ENCODE peak calls at places on chromosomes 11 and 22, in nine cellular contexts. V is thyroid gland; R is uterus; S is HL-60; A is AG09309; F is CD8-positive, alpha-beta T cell; D is PC-9; C is choroid plexus epithelial cell; W is brain microvascular endothelial cell. T is an unnamed sample.

GRCh38 chr11:31764186-31764730 is 46.9 kb downstream of the PAX6 start:
- DNase-seq in S (no peak), W (no peak), F (no peak), V (no peak), C (no peak), D (no peak), R (no peak), A (no peak), T (no peak)

GRCh38 chr11:79940976-79941735 is 500.3 kb upstream of the TENM4 start:
- DNase-seq in S (no peak), W (no peak), D (no peak), F (no peak), R (no peak), C (no peak), V (no peak), A (no peak), T (peak)

GRCh38 chr11:93648168-93648567 is 13.3 kb upstream of the CEP295 start:
- DNase-seq in S (no peak), D (no peak), W (peak), R (no peak), A (no peak), C (peak), V (no peak), F (no peak), T (no peak)

GRCh38 chr11:61853698-61854169 is 25.6 kb downstream of the FADS2 start:
- DNase-seq in V (peak), W (no peak), C (no peak), S (no peak), A (no peak), F (no peak), R (no peak), D (no peak), T (no peak)

GRCh38 chr11:118870396-118871343 is 13.0 kb upstream of the CXCR5 start:
- DNase-seq in W (no peak), A (no peak), C (peak), D (peak), V (peak), F (peak), S (no peak), R (peak), T (no peak)

GRCh38 chr22:33065230-33065629 is 7.0 kb upstream of the SYN3 start:
- DNase-seq in C (no peak), V (no peak), W (no peak), D (no peak), S (no peak), A (no peak), F (no peak), R (no peak), T (no peak)

GRCh38 chr11:84524422-84525051 is 1102.6 kb downstream of the DLG2 start:
- DNase-seq in R (no peak), A (no peak), W (no peak), C (peak), F (no peak), V (no peak), D (no peak), S (no peak), T (no peak)

GRCh38 chr11:88195908-88196307 is 20.7 kb upstream of the RAB38 start:
- DNase-seq in C (no peak), V (no peak), D (no peak), W (no peak), S (no peak), R (no peak), A (no peak), F (no peak), T (no peak)

GRCh38 chr11:58513747-58514367 is 6.0 kb upstream of the OR5B21 start:
- DNase-seq in F (no peak), A (peak), S (no peak), D (peak), C (peak), V (peak), W (peak), R (no peak), T (no peak)

GRCh38 chr11:72812604-72812967 is 1.6 kb upstream of the ATG16L2 start:
- DNase-seq in A (no peak), R (no peak), F (no peak), V (no peak), D (peak), W (no peak), S (no peak), C (no peak), T (no peak)

GRCh38 chr11:23729088-23729487 is 767.8 kb upstream of the LUZP2 start:
- DNase-seq in F (no peak), A (no peak), R (no peak), C (no peak), W (no peak), D (no peak), S (no peak), V (no peak), T (no peak)

GRCh38 chr11:68593441-68593840 is 90.9 kb upstream of the GAL start:
- DNase-seq in D (no peak), F (no peak), W (no peak), S (no peak), V (no peak), C (no peak), A (no peak), R (no peak), T (no peak)

DNA sequence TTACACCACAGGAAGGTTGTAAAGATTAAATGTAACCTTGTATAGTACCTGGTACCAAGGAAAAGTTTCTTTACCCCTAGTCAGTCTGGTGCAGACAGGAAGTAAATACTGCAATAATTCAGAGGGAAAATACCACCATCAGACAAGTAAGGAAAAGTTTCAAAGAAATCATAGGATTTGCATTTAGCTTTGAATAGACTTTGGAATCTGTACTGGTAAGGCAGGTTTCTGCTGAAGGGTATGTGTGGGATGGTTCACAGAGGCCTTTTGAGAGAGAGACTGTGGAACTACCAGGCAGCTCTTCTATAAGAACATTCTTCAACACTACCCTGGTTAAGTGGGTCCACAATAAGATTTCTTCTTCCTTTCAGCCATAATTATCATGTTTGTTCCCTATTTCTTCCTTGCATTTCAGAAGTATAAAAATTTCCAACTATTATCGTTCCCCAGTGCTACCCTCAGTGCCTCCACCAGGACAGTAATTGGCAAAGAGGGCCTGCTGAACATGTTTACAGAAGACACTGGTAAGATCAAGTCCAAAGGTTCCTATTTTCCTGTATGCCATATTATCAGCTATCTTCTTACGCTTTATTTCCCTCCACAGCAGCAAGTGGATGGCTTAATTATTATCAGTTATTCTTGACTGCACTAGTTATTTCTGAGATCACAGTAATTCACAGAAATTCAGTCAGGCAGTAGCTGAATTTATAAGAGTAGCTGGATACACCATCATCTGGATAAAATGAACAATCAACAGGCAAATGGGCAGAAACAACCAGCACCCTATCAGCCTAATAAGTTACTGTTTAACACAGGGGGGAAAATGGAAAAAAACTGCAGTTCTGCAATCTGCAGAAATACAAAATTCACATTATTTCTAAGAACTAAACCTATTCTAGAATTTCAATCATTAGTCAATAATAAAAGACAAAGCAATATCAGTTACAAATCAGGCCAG is 48.5 kb downstream of the PITPNB start:
- DNase-seq in R (no peak), S (no peak), A (no peak), V (no peak), W (no peak), D (no peak), F (no peak), C (no peak), T (no peak)
- H3K4me3 ChIP-seq in R (no peak), S (no peak), A (no peak), V (no peak), W (no peak), D (no peak), F (no peak), C (no peak), T (no peak)

GRCh38 chr22:42796081-42796480 is 61.0 kb downstream of the ARFGAP3 start:
- DNase-seq in W (no peak), F (no peak), A (no peak), D (no peak), V (no peak), R (no peak), C (no peak), S (no peak), T (no peak)

GRCh38 chr22:42797021-42797420 is 60.1 kb downstream of the ARFGAP3 start:
- DNase-seq in F (no peak), D (no peak), R (peak), S (peak), W (no peak), V (no peak), A (no peak), C (peak), T (no peak)

GRCh38 chr22:42793848-42794405 is 63.1 kb downstream of the ARFGAP3 start:
- DNase-seq in A (no peak), D (no peak), F (no peak), C (no peak), S (no peak), R (peak), V (no peak), W (no peak), T (no peak)

GRCh38 chr22:42792909-42793847 is 63.9 kb downstream of the ARFGAP3 start:
- DNase-seq in F (no peak), R (no peak), A (no peak), W (no peak), S (no peak), V (peak), D (no peak), C (no peak), T (no peak)

DNA sequence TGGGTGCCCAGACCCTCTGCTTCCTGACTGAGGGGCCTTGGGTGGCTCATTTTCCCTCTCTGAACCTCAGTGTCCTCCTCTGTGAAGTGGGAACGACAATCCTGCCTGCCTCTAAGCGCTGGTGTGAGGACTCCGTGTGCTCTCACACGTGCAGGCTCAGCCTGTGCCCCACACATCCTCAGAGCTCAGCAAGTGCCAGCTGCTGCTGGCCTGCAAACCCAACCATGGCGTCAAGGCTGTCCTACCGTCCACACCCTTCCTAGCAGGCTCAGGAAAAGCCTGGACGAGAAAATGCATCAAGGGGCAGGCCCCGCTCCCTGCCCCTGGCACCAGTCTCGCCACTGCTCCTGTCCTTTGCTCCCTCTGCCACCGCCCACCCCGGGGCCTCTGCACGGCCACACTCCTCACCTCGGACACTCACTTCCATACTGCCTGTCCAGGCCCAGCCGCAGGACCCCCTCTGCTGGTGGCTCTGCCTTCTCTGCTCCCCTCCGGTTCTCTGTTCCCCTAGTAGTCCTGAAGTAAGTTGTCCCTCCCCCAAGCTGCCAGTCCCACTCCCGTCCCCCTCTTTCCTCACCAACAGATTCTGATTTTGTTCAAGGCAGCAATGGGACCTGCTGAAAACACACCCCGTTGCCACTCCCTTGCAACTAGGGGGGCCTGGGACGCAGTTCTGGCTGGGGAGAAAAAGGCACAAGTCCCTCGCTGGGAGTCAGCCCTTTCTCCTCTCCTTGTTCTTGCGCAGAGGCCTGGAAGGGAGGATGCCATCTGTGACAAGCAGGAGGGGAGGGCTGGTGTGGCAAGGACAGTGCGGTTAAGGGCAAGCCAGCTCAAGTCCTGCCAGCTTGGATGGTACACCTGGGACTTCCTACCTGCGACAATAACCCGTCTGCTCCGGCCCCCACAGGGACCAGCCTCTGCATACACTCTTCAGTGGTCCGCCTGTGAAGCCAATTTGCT is 62.2 kb downstream of the ARFGAP3 start:
- DNase-seq in C (peak), A (no peak), F (no peak), V (no peak), W (no peak), S (no peak), R (no peak), D (no peak), T (no peak)
- TF ChIP-seq CTCF in C (peak), A (peak), F (no peak), V (no peak), W (peak), S (no peak), R (no peak), D (no peak), T (peak)

GRCh38 chr11:115409691-115410220 is 94.5 kb downstream of the CADM1 start:
- DNase-seq in A (no peak), S (no peak), C (no peak), W (no peak), V (peak), F (no peak), D (no peak), R (no peak), T (no peak)
- H3K4me3 ChIP-seq in A (no peak), S (no peak), C (no peak), W (no peak), V (no peak), F (no peak), D (no peak), R (no peak), T (no peak)

GRCh38 chr22:26360169-26360885 is 68.7 kb upstream of the ASPHD2 start:
- DNase-seq in A (no peak), F (peak), V (peak), W (peak), D (peak), S (no peak), C (peak), R (peak), T (no peak)

GRCh38 chr22:26357281-26357680 is 71.8 kb upstream of the ASPHD2 start:
- DNase-seq in W (no peak), F (no peak), R (no peak), A (no peak), D (no peak), V (no peak), C (no peak), S (no peak), T (no peak)

GRCh38 chr22:26362471-26362870 is 66.6 kb upstream of the ASPHD2 start:
- DNase-seq in S (no peak), C (no peak), W (peak), R (no peak), A (no peak), F (no peak), V (no peak), D (no peak), T (peak)

GRCh38 chr22:26357813-26358212 is 71.2 kb upstream of the ASPHD2 start:
- DNase-seq in V (peak), A (no peak), W (no peak), F (no peak), C (no peak), D (no peak), S (no peak), R (no peak), T (no peak)

GRCh38 chr22:26359156-26359555 is 69.9 kb upstream of the ASPHD2 start:
- DNase-seq in S (no peak), A (no peak), C (no peak), F (no peak), D (no peak), W (no peak), R (no peak), V (no peak), T (no peak)
- TF ChIP-seq CTCF in S (no peak), A (no peak), C (no peak), F (no peak), D (no peak), W (no peak), R (no peak), V (no peak), T (no peak)

GRCh38 chr11:56543739-56544138 is 682 bp upstream of the OR5M11 start:
- DNase-seq in W (no peak), S (no peak), V (no peak), A (no peak), D (no peak), F (no peak), C (no peak), R (no peak), T (no peak)

GRCh38 chr11:56543157-56543556 is at the start of gene OR5M11:
- DNase-seq in S (no peak), F (no peak), D (no peak), R (no peak), A (no peak), V (no peak), C (no peak), W (no peak), T (no peak)

DNA sequence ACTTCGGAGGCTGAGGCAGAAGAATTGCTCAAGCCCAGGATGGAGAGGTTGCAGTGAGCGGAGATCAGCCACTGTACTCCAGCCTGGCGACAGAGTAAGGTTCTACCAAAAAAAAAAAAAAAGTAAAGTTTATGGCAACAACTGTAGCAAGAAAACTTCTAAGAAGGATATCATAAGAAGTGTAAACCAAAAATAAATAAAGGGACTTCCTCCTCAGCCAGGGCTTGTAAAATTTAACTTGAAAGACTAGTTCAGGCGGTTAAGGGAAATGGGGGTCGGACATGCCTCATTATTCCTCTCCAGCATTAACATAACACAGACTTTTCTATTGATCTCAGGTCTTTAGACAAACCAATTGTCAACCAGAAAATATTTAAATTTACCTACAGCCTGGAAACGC is 2.5 kb upstream of the OR5M11 start:
- DNase-seq in C (no peak), W (no peak), A (no peak), S (no peak), F (no peak), V (no peak), R (no peak), D (no peak), T (no peak)
- H3K4me3 ChIP-seq in C (no peak), W (no peak), A (no peak), S (no peak), F (no peak), V (no peak), R (no peak), D (no peak), T (no peak)

GRCh38 chr11:123357990-123358827 is 71.9 kb upstream of the GRAMD1B start:
- DNase-seq in D (no peak), F (no peak), V (peak), W (no peak), R (no peak), S (peak), A (peak), C (peak), T (no peak)
- TF ChIP-seq CTCF in D (no peak), F (no peak), V (peak), W (peak), R (no peak), S (no peak), A (peak), C (peak), T (no peak)

GRCh38 chr11:117442049-117442868 is 114.6 kb downstream of the CEP164 start:
- DNase-seq in A (no peak), D (no peak), V (no peak), F (no peak), W (no peak), C (no peak), R (no peak), S (no peak), T (no peak)

GRCh38 chr11:117442869-117443239 is 115.2 kb downstream of the CEP164 start:
- DNase-seq in V (peak), A (no peak), C (no peak), F (no peak), S (no peak), R (no peak), D (no peak), W (no peak), T (no peak)

GRCh38 chr11:117444256-117445096 is 116.8 kb downstream of the CEP164 start:
- DNase-seq in S (no peak), V (no peak), A (no peak), C (no peak), D (no peak), F (no peak), R (no peak), W (no peak), T (no peak)

GRCh38 chr11:117445097-117445658 is 117.5 kb downstream of the CEP164 start:
- DNase-seq in W (no peak), S (no peak), V (no peak), A (no peak), D (no peak), C (no peak), R (no peak), F (no peak), T (no peak)

GRCh38 chr11:117443269-117444186 is 115.9 kb downstream of the CEP164 start:
- DNase-seq in C (peak), S (no peak), A (no peak), R (peak), F (no peak), W (peak), D (no peak), V (peak), T (no peak)
- H3K4me3 ChIP-seq in C (no peak), S (no peak), A (no peak), R (no peak), F (no peak), W (no peak), D (no peak), V (no peak), T (no peak)

GRCh38 chr11:70548976-70549375 is 150.6 kb downstream of the CTTN start:
- DNase-seq in W (no peak), V (no peak), D (peak), A (no peak), S (no peak), F (no peak), R (no peak), C (no peak), T (no peak)
- TF ChIP-seq CTCF in W (no peak), V (no peak), D (no peak), A (no peak), S (no peak), F (no peak), R (no peak), C (no peak), T (no peak)